ENCODE peak calls at places on chromosomes 11 and 22, in five cellular contexts. S is GM12878, G is HepG2, U is SK-N-SH, V is K562. J is an unnamed sample.

GRCh38 chr11:57566035-57566504 is 1.4 kb downstream of the UBE2L6 start:
- DNase-seq in G (peak), S (peak), V (no peak), U (no peak), J (no peak)

GRCh38 chr22:45511847-45512261 is 9.2 kb downstream of the FBLN1 start:
- DNase-seq in S (no peak), U (no peak), V (no peak), G (no peak), J (no peak)

GRCh38 chr22:19169947-19170318 is 8.6 kb downstream of the SLC25A1 start:
- DNase-seq in V (no peak), S (no peak), U (no peak), G (no peak), J (no peak)

GRCh38 chr11:123645576-123645975 is 8.8 kb downstream of the SCN3B start:
- DNase-seq in V (no peak), G (no peak), U (no peak), S (no peak), J (no peak)

GRCh38 chr11:119056397-119056999 is 507 bp downstream of the HYOU1 start:
- DNase-seq in U (peak), G (no peak), V (peak), S (no peak), J (peak)

GRCh38 chr11:71171024-71171423 is 81.4 kb downstream of the SHANK2 start:
- DNase-seq in S (no peak), V (no peak), G (no peak), U (no peak), J (no peak)

GRCh38 chr11:28659716-28660348 is 551.6 kb downstream of the METTL15 start:
- DNase-seq in G (no peak), S (no peak), U (no peak), V (no peak), J (no peak)

GRCh38 chr11:123303924-123304323 is 108.9 kb upstream of the CLMP start:
- DNase-seq in G (no peak), V (no peak), S (peak), U (no peak), J (no peak)

GRCh38 chr22:30214703-30215405 is 31.7 kb downstream of the LIF start:
- DNase-seq in V (no peak), G (no peak), U (no peak), S (no peak), J (no peak)

GRCh38 chr11:68525930-68526329 is 65.4 kb downstream of the PPP6R3 start:
- DNase-seq in S (no peak), U (no peak), V (no peak), G (no peak), J (no peak)

GRCh38 chr11:96105197-96105895 is 181.4 kb upstream of the MTMR2 start:
- DNase-seq in S (no peak), V (no peak), G (peak), U (no peak), J (no peak)

GRCh38 chr11:95920460-95921105 is 3.3 kb downstream of the MTMR2 start:
- DNase-seq in G (no peak), S (no peak), V (no peak), U (no peak), J (no peak)

GRCh38 chr22:31935961-31936635 is 8.2 kb upstream of the YWHAH start:
- DNase-seq in U (no peak), V (no peak), S (no peak), G (no peak), J (no peak)

GRCh38 chr22:20993304-20994127 is 8.4 kb downstream of the THAP7 start:
- DNase-seq in V (no peak), G (no peak), U (no peak), S (no peak), J (no peak)

GRCh38 chr11:93662177-93662575 is 694 bp downstream of the CEP295 start:
- DNase-seq in V (no peak), U (no peak), S (no peak), G (no peak), J (no peak)

GRCh38 chr11:2330696-2331095 is 28.9 kb downstream of the TSPAN32 start:
- DNase-seq in U (no peak), S (no peak), G (no peak), V (no peak), J (no peak)

GRCh38 chr22:45268958-45269844 is 15.5 kb upstream of the UPK3A start:
- DNase-seq in S (no peak), U (peak), V (peak), G (no peak), J (peak)

GRCh38 chr11:134229131-134229790 is 4.8 kb downstream of the VPS26B start:
- DNase-seq in U (no peak), S (no peak), V (no peak), G (no peak), J (no peak)

GRCh38 chr11:110909331-110909730 is 197.1 kb upstream of the ARHGAP20 start:
- DNase-seq in U (no peak), S (no peak), G (no peak), V (no peak), J (peak)

GRCh38 chr11:121514401-121514981 is 61.7 kb upstream of the SORL1-AS1 start:
- DNase-seq in S (no peak), U (no peak), V (no peak), G (no peak), J (no peak)

GRCh38 chr11:65208785-65209710 is 27.3 kb downstream of the CAPN1 start:
- DNase-seq in U (no peak), G (no peak), S (no peak), V (no peak), J (no peak)

GRCh38 chr11:101721270-101721669 is 137.5 kb upstream of the TRPC6 start:
- DNase-seq in V (no peak), U (no peak), G (no peak), S (no peak), J (no peak)

GRCh38 chr11:123203471-123203870 is 8.4 kb upstream of the CLMP start:
- DNase-seq in U (peak), V (no peak), S (no peak), G (no peak), J (no peak)

GRCh38 chr11:47768090-47768620 is 1.0 kb upstream of the FNBP4 start:
- DNase-seq in G (no peak), V (no peak), U (peak), S (no peak), J (peak)

GRCh38 chr11:92552942-92553341 is 328.3 kb downstream of the FAT3 start:
- DNase-seq in U (no peak), V (no peak), S (no peak), G (peak), J (no peak)

GRCh38 chr11:87926250-87926970 is 248.8 kb downstream of the RAB38 start:
- DNase-seq in V (no peak), U (no peak), G (no peak), S (no peak), J (no peak)

GRCh38 chr11:72321381-72321996 is 77.5 kb upstream of the PHOX2A start:
- DNase-seq in S (no peak), U (peak), G (peak), V (peak), J (no peak)

GRCh38 chr11:65501530-65502273 is 2.9 kb downstream of the MALAT1 start:
- DNase-seq in U (no peak), S (no peak), V (peak), G (no peak), J (no peak)

GRCh38 chr11:65657426-65657825 is 5.3 kb downstream of the RELA start:
- DNase-seq in S (no peak), G (no peak), U (no peak), V (no peak), J (no peak)

GRCh38 chr11:71114124-71114851 is 138.1 kb downstream of the SHANK2 start:
- DNase-seq in U (no peak), G (no peak), S (no peak), V (no peak), J (no peak)

GRCh38 chr11:64372802-64373597 is 14.0 kb downstream of the RPS6KA4 start:
- DNase-seq in G (peak), V (peak), U (peak), S (no peak), J (peak)

GRCh38 chr22:40334899-40335298 is 11.4 kb upstream of the ADSL start:
- DNase-seq in U (peak), G (no peak), V (no peak), S (no peak), J (no peak)

GRCh38 chr11:41146326-41146725 is 313.1 kb downstream of the LRRC4C start:
- DNase-seq in S (no peak), V (no peak), G (no peak), U (no peak), J (no peak)

GRCh38 chr22:35930933-35931332 is 97.7 kb downstream of the RBFOX2 start:
- DNase-seq in G (peak), V (peak), S (peak), U (peak), J (peak)

GRCh38 chr11:73854680-73855079 is 22.0 kb downstream of the COA4 start:
- DNase-seq in V (no peak), S (no peak), U (no peak), G (no peak), J (no peak)

GRCh38 chr11:95505927-95506426 is 275.0 kb upstream of the SESN3 start:
- DNase-seq in G (no peak), V (no peak), U (no peak), S (no peak), J (no peak)

GRCh38 chr11:8777907-8778767 is 95.5 kb downstream of the RPL27A start:
- DNase-seq in S (no peak), V (no peak), G (no peak), U (no peak), J (no peak)

GRCh38 chr11:62599909-62600308 is 1.8 kb downstream of the MTA2 start:
- DNase-seq in U (no peak), G (no peak), V (no peak), S (no peak), J (no peak)

DNA sequence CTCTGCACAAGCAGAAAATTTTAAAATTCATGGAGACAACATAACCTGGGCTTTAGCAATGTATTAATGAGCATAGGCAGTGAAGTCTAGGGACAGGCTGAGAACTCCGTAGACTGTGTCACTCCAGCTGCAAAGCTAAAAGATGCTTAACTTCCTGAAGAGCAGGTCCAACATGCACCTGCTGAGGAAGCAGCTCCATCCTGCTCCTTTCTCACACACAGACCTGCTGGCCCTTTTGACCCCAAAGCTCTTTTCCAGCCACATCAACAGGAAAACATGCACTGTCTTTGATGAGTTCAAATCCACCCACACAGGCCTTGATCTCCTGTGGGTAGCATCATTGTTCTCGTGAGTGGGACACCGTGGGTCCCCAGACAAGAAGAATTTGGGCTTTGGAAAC is 36.0 kb downstream of the SYN3 start:
- DNase-seq in S (no peak), V (no peak), G (no peak), U (no peak), J (no peak)
- TF ChIP-seq FOXM1 in S (no peak), V (no peak), G (no peak), U (no peak), J (no peak)

DNA sequence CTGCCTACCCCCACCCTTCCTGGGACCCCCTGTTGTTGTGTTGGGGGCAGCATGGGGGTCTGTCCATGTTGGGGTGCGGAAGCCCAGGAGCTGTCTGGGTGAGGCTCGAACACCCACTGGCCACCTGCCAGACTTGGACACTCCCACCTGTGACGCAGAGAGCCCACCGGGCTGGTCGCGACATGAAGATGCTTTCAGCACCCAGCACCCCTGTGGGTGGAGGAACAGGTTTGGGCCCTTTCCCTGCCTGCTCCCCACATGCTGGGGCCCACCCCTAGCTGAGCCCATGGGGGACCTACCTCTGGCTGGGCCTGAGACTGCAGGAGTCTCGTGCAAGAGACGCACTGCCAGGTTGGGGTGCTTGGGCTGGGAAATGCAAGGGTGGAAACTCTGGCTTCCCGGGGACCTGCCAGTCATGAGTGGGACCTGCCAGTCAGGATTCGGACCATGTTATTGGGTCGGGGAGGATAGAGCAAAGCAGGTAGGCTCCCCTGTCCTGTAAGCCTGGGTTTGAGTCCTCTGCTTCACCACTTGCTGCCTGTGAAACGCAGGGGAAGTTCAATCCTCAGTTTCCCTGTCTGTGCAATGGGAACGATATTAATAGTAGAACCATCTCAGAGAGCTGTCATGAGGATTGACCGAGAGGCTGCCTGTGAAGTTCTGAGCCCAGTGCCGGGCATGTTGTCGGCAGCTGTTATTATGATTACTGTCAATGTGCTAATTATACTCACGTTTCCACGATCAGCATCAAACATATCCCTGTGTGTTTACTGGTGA is 24.1 kb downstream of the KIAA1671 start:
- DNase-seq in V (no peak), S (no peak), G (no peak), U (no peak), J (no peak)
- TF ChIP-seq FOXM1 in V (no peak), S (no peak), G (no peak), U (no peak), J (no peak)

DNA sequence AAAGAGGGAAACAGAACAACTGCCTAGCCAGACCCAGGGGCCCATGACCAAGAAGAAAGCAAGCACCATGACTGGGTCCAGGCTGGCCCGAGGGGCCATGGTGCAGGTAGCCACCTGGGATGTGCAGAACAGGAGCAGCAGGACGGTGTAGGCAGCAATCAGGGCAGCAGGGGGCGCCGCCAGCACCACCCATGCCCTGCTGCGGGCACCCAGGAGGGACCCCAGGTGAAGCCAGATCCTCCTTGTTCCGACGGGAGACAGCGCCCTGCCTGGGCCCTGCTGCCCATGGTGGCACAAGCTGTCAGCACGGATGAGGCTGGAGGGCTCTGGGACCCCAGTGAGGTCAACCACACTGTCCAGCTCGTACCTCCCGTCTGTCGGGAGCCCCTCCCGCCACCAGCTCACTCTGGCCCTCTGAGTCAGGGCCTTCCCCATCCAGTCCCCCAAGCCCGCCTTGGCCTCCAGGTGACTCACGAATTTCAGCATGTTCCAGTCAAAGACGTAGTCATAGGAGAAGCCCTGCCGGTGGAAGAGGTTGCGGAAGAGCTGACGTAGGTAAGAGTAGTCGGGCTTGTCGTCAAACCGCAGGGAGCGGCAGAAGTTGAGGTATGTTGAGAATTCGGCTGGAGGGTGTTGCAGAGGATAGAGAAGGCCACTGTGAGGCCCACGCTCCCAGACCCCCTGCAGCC is 18.8 kb downstream of the CSNK1E start:
- DNase-seq in U (peak), S (no peak), G (no peak), V (peak), J (peak)
- TF ChIP-seq FOXM1 in U (no peak), S (no peak), G (no peak), V (no peak), J (no peak)

GRCh38 chr11:285894-286220 is 3.1 kb upstream of the PGGHG start:
- DNase-seq in S (no peak), V (no peak), U (peak), G (no peak), J (no peak)
- TF ChIP-seq FOXM1 in S (no peak), V (no peak), U (no peak), G (no peak), J (no peak)

GRCh38 chr11:38491986-38492385 is 1894.0 kb upstream of the RAG2 start:
- DNase-seq in S (no peak), V (no peak), G (no peak), U (no peak), J (no peak)
- TF ChIP-seq FOXM1 in S (no peak), V (no peak), G (no peak), U (no peak), J (no peak)

DNA sequence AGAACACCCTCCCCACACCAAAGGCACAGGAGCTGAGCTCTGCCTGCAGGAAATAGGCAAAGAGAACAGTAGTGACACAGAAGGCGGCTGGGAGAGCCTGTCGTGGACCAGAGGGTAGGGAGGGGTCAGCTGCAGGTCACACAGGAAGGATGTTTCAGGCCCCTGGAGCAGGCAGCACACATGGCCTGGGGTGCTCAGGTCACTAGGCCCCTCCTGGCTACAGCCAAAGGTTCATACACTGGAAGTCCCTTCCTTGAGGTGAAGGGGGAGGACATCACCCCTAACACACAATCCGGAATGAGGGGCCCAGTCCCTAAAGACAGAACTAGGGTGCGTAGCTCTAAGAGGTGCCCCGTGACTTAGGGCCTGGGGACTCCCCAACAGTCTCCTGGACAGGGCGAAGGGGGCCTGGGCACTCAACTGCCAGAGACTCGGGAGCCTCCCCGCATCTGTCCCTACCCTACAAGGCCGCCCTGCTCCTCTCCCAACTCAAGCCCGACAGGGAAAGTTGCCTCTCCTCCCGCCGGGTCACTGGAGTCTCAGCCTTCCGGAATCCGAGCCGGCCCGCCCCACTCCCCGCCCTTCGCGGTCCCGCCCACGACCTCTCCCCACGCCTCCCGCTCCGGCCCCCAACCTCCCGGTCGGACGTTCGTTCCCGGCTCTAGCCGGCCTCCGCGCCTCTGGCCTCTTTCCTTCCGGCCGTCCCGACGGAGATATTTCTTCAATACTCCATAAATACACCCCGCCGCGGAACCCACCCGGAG is at the start of gene CYB5R2:
- DNase-seq in U (peak), S (no peak), V (peak), G (no peak), J (no peak)
- TF ChIP-seq FOXM1 in U (no peak), S (no peak), V (no peak), G (no peak), J (no peak)

GRCh38 chr11:76639621-76640020 is 30.9 kb downstream of the LRRC32 start:
- DNase-seq in S (no peak), V (no peak), U (no peak), G (no peak), J (no peak)
- TF ChIP-seq FOXM1 in S (no peak), V (no peak), U (no peak), G (no peak), J (no peak)

DNA sequence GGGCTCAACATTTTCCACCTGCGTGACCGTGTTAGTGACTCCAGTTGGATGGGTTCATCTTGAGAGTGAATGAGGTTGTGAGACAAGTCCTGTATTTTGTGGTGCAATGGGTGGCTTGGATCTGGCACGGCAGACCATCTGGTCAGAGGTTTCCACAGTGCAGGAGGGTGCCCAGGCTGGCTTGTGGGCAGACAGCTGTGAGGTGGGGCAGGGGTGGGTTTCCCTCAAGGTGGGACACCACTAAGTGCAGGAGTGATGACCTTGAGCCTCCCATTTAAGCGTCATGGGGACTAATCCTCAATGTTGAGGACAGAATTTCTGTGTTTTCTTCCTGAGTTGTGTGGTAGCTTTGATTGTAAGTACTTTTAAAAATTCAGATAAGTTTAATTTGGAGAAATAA is 220.6 kb downstream of the TBC1D22A start:
- DNase-seq in S (no peak), U (no peak), G (no peak), V (no peak), J (no peak)
- TF ChIP-seq FOXM1 in S (no peak), U (no peak), G (no peak), V (no peak), J (no peak)

DNA sequence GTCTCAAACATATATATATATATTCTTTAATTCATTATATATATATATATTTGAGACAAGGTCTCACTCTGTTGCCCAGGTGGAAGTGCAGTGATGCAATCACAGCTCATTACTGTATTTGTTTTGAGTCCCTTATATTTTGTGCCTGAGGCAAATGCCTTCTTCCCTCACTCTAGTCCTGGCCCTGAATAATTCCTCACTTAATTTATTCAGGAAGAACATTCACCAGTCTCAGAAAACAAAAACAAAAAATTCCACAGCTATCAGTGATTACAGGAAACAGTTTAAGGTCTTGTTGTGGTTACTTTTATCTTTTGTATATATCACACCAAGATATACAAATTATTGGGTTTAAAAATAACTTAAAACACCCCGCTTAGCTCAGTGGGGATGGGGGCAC is 155.7 kb downstream of the CWF19L2 start:
- DNase-seq in V (no peak), G (no peak), S (no peak), U (no peak), J (no peak)
- TF ChIP-seq FOXM1 in V (no peak), G (no peak), S (no peak), U (no peak), J (no peak)